ENCODE peak calls at places on chromosomes 5 and 9, in nine cellular contexts. One of them, this sample, is unnamed.

GRCh38 chr9:136050706-136051567 is 44.2 kb downstream of the NACC2 start:
- DNase-seq in tibial nerve: no peak
- DNase-seq in A549: no peak
- DNase-seq in trophoblast cell: no peak
- DNase-seq in esophagus muscularis mucosa: no peak
- DNase-seq in aorta: peak; percentile 53
- DNase-seq in lung: no peak
- DNase-seq in naive thymus-derived CD4-positive, alpha-beta T cell: no peak
- DNase-seq in WERI-Rb-1: no peak
- DNase-seq in this sample: no peak

GRCh38 chr9:37988041-37988440 is 81.0 kb downstream of the SHB start:
- DNase-seq in tibial nerve: no peak
- DNase-seq in A549: no peak
- DNase-seq in trophoblast cell: no peak
- DNase-seq in esophagus muscularis mucosa: no peak
- DNase-seq in aorta: no peak
- DNase-seq in lung: no peak
- DNase-seq in naive thymus-derived CD4-positive, alpha-beta T cell: no peak
- DNase-seq in WERI-Rb-1: no peak
- DNase-seq in this sample: no peak

GRCh38 chr5:982377-983237 is 26.0 kb upstream of the NKD2 start:
- DNase-seq in tibial nerve: no peak
- DNase-seq in A549: peak; percentile 38
- DNase-seq in trophoblast cell: no peak
- DNase-seq in esophagus muscularis mucosa: no peak
- DNase-seq in aorta: peak; percentile 42
- DNase-seq in lung: no peak
- DNase-seq in naive thymus-derived CD4-positive, alpha-beta T cell: no peak
- DNase-seq in WERI-Rb-1: peak; percentile 75
- DNase-seq in this sample: peak; percentile 54

GRCh38 chr5:160071521-160072299 is 47.5 kb downstream of the PWWP2A start:
- DNase-seq in tibial nerve: no peak
- DNase-seq in A549: no peak
- DNase-seq in trophoblast cell: no peak
- DNase-seq in esophagus muscularis mucosa: no peak
- DNase-seq in aorta: no peak
- DNase-seq in lung: no peak
- DNase-seq in naive thymus-derived CD4-positive, alpha-beta T cell: no peak
- DNase-seq in WERI-Rb-1: peak; percentile 53
- DNase-seq in this sample: no peak

GRCh38 chr5:93595420-93596136 is 12.6 kb downstream of the NR2F1 start:
- DNase-seq in tibial nerve: no peak
- DNase-seq in A549: no peak
- DNase-seq in trophoblast cell: no peak
- DNase-seq in esophagus muscularis mucosa: peak; percentile 84
- DNase-seq in aorta: no peak
- DNase-seq in lung: no peak
- DNase-seq in naive thymus-derived CD4-positive, alpha-beta T cell: no peak
- DNase-seq in WERI-Rb-1: no peak
- DNase-seq in this sample: no peak

GRCh38 chr5:169667896-169668674 is 31.0 kb downstream of the DOCK2 start:
- DNase-seq in tibial nerve: no peak
- DNase-seq in A549: peak; percentile 80
- DNase-seq in trophoblast cell: no peak
- DNase-seq in esophagus muscularis mucosa: no peak
- DNase-seq in aorta: no peak
- DNase-seq in lung: no peak
- DNase-seq in naive thymus-derived CD4-positive, alpha-beta T cell: no peak
- DNase-seq in WERI-Rb-1: no peak
- DNase-seq in this sample: no peak

GRCh38 chr5:176543428-176544182 is 5.5 kb upstream of the CDHR2 start:
- DNase-seq in tibial nerve: no peak
- DNase-seq in A549: peak; percentile 73
- DNase-seq in trophoblast cell: peak; percentile 67
- DNase-seq in esophagus muscularis mucosa: no peak
- DNase-seq in aorta: peak; percentile 78
- DNase-seq in lung: peak; percentile 71
- DNase-seq in naive thymus-derived CD4-positive, alpha-beta T cell: peak; percentile 74
- DNase-seq in WERI-Rb-1: peak; percentile 76
- DNase-seq in this sample: no peak

GRCh38 chr9:96382175-96382574 is 1.3 kb downstream of the SLC35D2 start:
- DNase-seq in tibial nerve: no peak
- DNase-seq in A549: no peak
- DNase-seq in trophoblast cell: no peak
- DNase-seq in esophagus muscularis mucosa: no peak
- DNase-seq in aorta: no peak
- DNase-seq in lung: no peak
- DNase-seq in naive thymus-derived CD4-positive, alpha-beta T cell: no peak
- DNase-seq in WERI-Rb-1: no peak
- DNase-seq in this sample: no peak

GRCh38 chr9:124309665-124310064 is 51.9 kb downstream of the NEK6 start:
- DNase-seq in tibial nerve: no peak
- DNase-seq in A549: peak; percentile 88
- DNase-seq in trophoblast cell: peak; percentile 94
- DNase-seq in esophagus muscularis mucosa: no peak
- DNase-seq in aorta: peak; percentile 88
- DNase-seq in lung: peak; percentile 49
- DNase-seq in naive thymus-derived CD4-positive, alpha-beta T cell: no peak
- DNase-seq in WERI-Rb-1: no peak
- DNase-seq in this sample: peak; percentile 62

GRCh38 chr5:169100735-169101075 is 200.2 kb downstream of the SLIT3 start:
- DNase-seq in tibial nerve: no peak
- DNase-seq in A549: peak; percentile 74
- DNase-seq in trophoblast cell: no peak
- DNase-seq in esophagus muscularis mucosa: no peak
- DNase-seq in aorta: no peak
- DNase-seq in lung: no peak
- DNase-seq in naive thymus-derived CD4-positive, alpha-beta T cell: no peak
- DNase-seq in WERI-Rb-1: no peak
- DNase-seq in this sample: no peak

GRCh38 chr9:129635099-129635803 is 6.7 kb downstream of the ASB6 start:
- DNase-seq in tibial nerve: no peak
- DNase-seq in A549: no peak
- DNase-seq in trophoblast cell: no peak
- DNase-seq in esophagus muscularis mucosa: no peak
- DNase-seq in aorta: no peak
- DNase-seq in lung: no peak
- DNase-seq in naive thymus-derived CD4-positive, alpha-beta T cell: no peak
- DNase-seq in WERI-Rb-1: no peak
- DNase-seq in this sample: no peak

GRCh38 chr9:135241381-135242380 is 154.2 kb downstream of the OLFM1 start:
- DNase-seq in tibial nerve: no peak
- DNase-seq in A549: no peak
- DNase-seq in trophoblast cell: no peak
- DNase-seq in esophagus muscularis mucosa: no peak
- DNase-seq in aorta: peak; percentile 32
- DNase-seq in lung: no peak
- DNase-seq in naive thymus-derived CD4-positive, alpha-beta T cell: no peak
- DNase-seq in WERI-Rb-1: peak; percentile 62
- DNase-seq in this sample: no peak

GRCh38 chr9:21287280-21287679 is 17.8 kb downstream of the IFNA5 start:
- DNase-seq in tibial nerve: no peak
- DNase-seq in A549: no peak
- DNase-seq in trophoblast cell: no peak
- DNase-seq in esophagus muscularis mucosa: no peak
- DNase-seq in aorta: no peak
- DNase-seq in lung: no peak
- DNase-seq in naive thymus-derived CD4-positive, alpha-beta T cell: no peak
- DNase-seq in WERI-Rb-1: no peak
- DNase-seq in this sample: no peak

GRCh38 chr5:58133631-58134296 is 326.1 kb downstream of the PLK2 start:
- DNase-seq in tibial nerve: no peak
- DNase-seq in A549: peak; percentile 62
- DNase-seq in trophoblast cell: no peak
- DNase-seq in esophagus muscularis mucosa: no peak
- DNase-seq in aorta: no peak
- DNase-seq in lung: no peak
- DNase-seq in naive thymus-derived CD4-positive, alpha-beta T cell: no peak
- DNase-seq in WERI-Rb-1: no peak
- DNase-seq in this sample: no peak

GRCh38 chr9:81613002-81613750 is 76.2 kb downstream of the TLE1 start:
- DNase-seq in tibial nerve: no peak
- DNase-seq in A549: no peak
- DNase-seq in trophoblast cell: peak; percentile 88
- DNase-seq in esophagus muscularis mucosa: no peak
- DNase-seq in aorta: peak; percentile 68
- DNase-seq in lung: no peak
- DNase-seq in naive thymus-derived CD4-positive, alpha-beta T cell: no peak
- DNase-seq in WERI-Rb-1: no peak
- DNase-seq in this sample: peak; percentile 86

GRCh38 chr5:177290816-177291596 is 12.5 kb downstream of the RAB24 start:
- DNase-seq in tibial nerve: no peak
- DNase-seq in A549: no peak
- DNase-seq in trophoblast cell: no peak
- DNase-seq in esophagus muscularis mucosa: no peak
- DNase-seq in aorta: no peak
- DNase-seq in lung: no peak
- DNase-seq in naive thymus-derived CD4-positive, alpha-beta T cell: no peak
- DNase-seq in WERI-Rb-1: no peak
- DNase-seq in this sample: no peak

GRCh38 chr9:4020038-4020746 is 279.7 kb downstream of the GLIS3 start:
- DNase-seq in tibial nerve: no peak
- DNase-seq in A549: no peak
- DNase-seq in trophoblast cell: peak; percentile 33
- DNase-seq in esophagus muscularis mucosa: no peak
- DNase-seq in aorta: no peak
- DNase-seq in lung: no peak
- DNase-seq in naive thymus-derived CD4-positive, alpha-beta T cell: no peak
- DNase-seq in WERI-Rb-1: no peak
- DNase-seq in this sample: no peak

GRCh38 chr5:178201927-178202235 is 2.5 kb upstream of the HNRNPAB start:
- DNase-seq in tibial nerve: no peak
- DNase-seq in A549: no peak
- DNase-seq in trophoblast cell: no peak
- DNase-seq in esophagus muscularis mucosa: no peak
- DNase-seq in aorta: no peak
- DNase-seq in lung: no peak
- DNase-seq in naive thymus-derived CD4-positive, alpha-beta T cell: no peak
- DNase-seq in WERI-Rb-1: no peak
- DNase-seq in this sample: no peak

GRCh38 chr9:26670052-26670640 is 222.5 kb downstream of the CAAP1 start:
- DNase-seq in tibial nerve: no peak
- DNase-seq in A549: no peak
- DNase-seq in trophoblast cell: no peak
- DNase-seq in esophagus muscularis mucosa: no peak
- DNase-seq in aorta: no peak
- DNase-seq in lung: no peak
- DNase-seq in naive thymus-derived CD4-positive, alpha-beta T cell: no peak
- DNase-seq in WERI-Rb-1: no peak
- DNase-seq in this sample: no peak

DNA sequence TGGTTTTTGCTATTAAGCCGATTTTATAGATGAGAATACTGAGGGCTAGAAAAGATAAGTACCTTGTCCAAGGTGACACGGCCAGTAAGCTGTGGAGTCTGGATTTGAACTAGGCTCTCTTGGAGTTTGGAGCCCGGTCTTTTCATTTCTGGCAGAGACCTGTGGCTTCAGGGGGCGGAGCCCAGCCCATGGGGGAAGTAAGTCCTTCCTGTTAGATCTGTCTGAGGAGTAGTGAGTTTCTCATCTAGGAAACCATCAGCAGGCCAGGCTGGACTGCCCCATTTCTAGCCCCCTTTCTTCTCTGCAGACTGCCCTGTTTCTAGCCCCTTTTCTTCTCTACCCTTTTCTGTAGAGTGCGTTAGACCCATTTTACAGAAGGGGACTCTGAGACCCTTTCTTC is 521 bp upstream of the PTGS1 start:
- DNase-seq in tibial nerve: no peak
- DNase-seq in A549: no peak
- DNase-seq in trophoblast cell: no peak
- DNase-seq in esophagus muscularis mucosa: no peak
- DNase-seq in aorta: peak; percentile 79
- DNase-seq in lung: no peak
- DNase-seq in naive thymus-derived CD4-positive, alpha-beta T cell: no peak
- DNase-seq in WERI-Rb-1: no peak
- DNase-seq in this sample: no peak
- H3K27ac ChIP-seq in tibial nerve: peak overlapping the region; percentile 45
- H3K27ac ChIP-seq in A549: no peak overlapping the region
- H3K27ac ChIP-seq in trophoblast cell: no peak overlapping the region
- H3K27ac ChIP-seq in esophagus muscularis mucosa: peak overlapping the region; percentile 85
- H3K27ac ChIP-seq in aorta: no peak overlapping the region
- H3K27ac ChIP-seq in lung: peak overlapping the region; percentile 26
- H3K27ac ChIP-seq in naive thymus-derived CD4-positive, alpha-beta T cell: no peak overlapping the region
- H3K27ac ChIP-seq in WERI-Rb-1: no peak overlapping the region
- H3K27ac ChIP-seq in this sample: no peak overlapping the region

DNA sequence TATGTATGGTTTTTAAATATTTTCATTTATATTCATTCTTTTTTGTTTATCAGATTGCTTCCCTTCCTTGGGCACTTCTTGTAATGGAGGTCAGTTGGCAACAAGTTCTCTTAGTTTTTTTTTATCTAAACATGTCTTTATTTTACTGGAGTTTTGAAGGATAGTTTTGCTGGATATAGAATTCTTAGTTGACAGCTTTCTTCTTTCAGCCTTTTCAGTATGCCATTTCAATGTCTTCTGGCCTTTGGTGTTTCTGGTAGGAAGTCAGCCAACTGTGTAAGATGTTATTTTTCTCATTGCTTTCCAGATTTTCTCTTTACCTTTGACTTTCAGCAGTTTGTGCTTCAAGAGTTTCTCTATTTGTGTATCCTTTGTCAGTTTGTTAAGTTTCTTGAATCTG is 14.2 kb downstream of the SLC12A2 start:
- DNase-seq in tibial nerve: no peak
- DNase-seq in A549: no peak
- DNase-seq in trophoblast cell: no peak
- DNase-seq in esophagus muscularis mucosa: no peak
- DNase-seq in aorta: no peak
- DNase-seq in lung: no peak
- DNase-seq in naive thymus-derived CD4-positive, alpha-beta T cell: no peak
- DNase-seq in WERI-Rb-1: no peak
- DNase-seq in this sample: no peak
- H3K9me3 ChIP-seq in tibial nerve: no peaks in the 10 kb centered on the region
- H3K9me3 ChIP-seq in A549: peaks cover 25% of the 10 kb centered on the region
- H3K9me3 ChIP-seq in trophoblast cell: no peaks in the 10 kb centered on the region
- H3K9me3 ChIP-seq in esophagus muscularis mucosa: no peaks in the 10 kb centered on the region
- H3K9me3 ChIP-seq in aorta: no peaks in the 10 kb centered on the region
- H3K9me3 ChIP-seq in lung: no peaks in the 10 kb centered on the region
- H3K9me3 ChIP-seq in naive thymus-derived CD4-positive, alpha-beta T cell: no peaks in the 10 kb centered on the region
- H3K9me3 ChIP-seq in WERI-Rb-1: no peaks in the 10 kb centered on the region
- H3K9me3 ChIP-seq in this sample: peaks cover 13% of the 10 kb centered on the region

GRCh38 chr9:83034587-83034986 is 28.4 kb downstream of the RASEF start:
- DNase-seq in tibial nerve: no peak
- DNase-seq in A549: peak; percentile 16
- DNase-seq in trophoblast cell: no peak
- DNase-seq in esophagus muscularis mucosa: no peak
- DNase-seq in aorta: no peak
- DNase-seq in lung: no peak
- DNase-seq in naive thymus-derived CD4-positive, alpha-beta T cell: no peak
- DNase-seq in WERI-Rb-1: no peak
- DNase-seq in this sample: no peak
- H3K4me3 ChIP-seq in tibial nerve: no peak overlapping the region
- H3K4me3 ChIP-seq in A549: no peak overlapping the region
- H3K4me3 ChIP-seq in trophoblast cell: no peak overlapping the region
- H3K4me3 ChIP-seq in esophagus muscularis mucosa: no peak overlapping the region
- H3K4me3 ChIP-seq in aorta: no peak overlapping the region
- H3K4me3 ChIP-seq in lung: no peak overlapping the region
- H3K4me3 ChIP-seq in naive thymus-derived CD4-positive, alpha-beta T cell: no peak overlapping the region
- H3K4me3 ChIP-seq in WERI-Rb-1: no peak overlapping the region
- H3K4me3 ChIP-seq in this sample: no peak overlapping the region

DNA sequence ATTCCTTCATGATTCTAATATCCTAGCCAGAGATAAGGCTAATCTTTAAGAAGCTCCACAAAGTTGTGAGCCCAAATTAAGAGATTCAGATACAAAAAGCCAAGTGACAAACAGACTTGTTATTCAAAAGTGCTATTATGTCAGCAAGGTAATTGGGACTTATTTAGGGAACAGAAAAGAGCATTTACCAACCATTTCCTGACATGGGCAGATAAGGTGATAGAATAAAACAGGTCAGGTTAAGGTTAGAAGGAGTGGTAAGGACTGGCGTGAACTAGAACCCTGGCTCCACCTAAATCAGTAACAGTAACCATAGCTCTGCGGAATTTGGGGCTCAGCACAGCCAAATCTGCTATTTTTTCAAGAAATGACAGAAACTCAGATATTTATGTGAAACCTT is 10.0 kb upstream of the ERMP1 start:
- DNase-seq in tibial nerve: no peak
- DNase-seq in A549: no peak
- DNase-seq in trophoblast cell: no peak
- DNase-seq in esophagus muscularis mucosa: no peak
- DNase-seq in aorta: no peak
- DNase-seq in lung: no peak
- DNase-seq in naive thymus-derived CD4-positive, alpha-beta T cell: no peak
- DNase-seq in WERI-Rb-1: no peak
- DNase-seq in this sample: no peak
- H3K27ac ChIP-seq in tibial nerve: no peak overlapping the region
- H3K27ac ChIP-seq in A549: peak overlapping the region; percentile 69
- H3K27ac ChIP-seq in trophoblast cell: no peak overlapping the region
- H3K27ac ChIP-seq in esophagus muscularis mucosa: no peak overlapping the region
- H3K27ac ChIP-seq in aorta: no peak overlapping the region
- H3K27ac ChIP-seq in lung: peak overlapping the region; percentile 20
- H3K27ac ChIP-seq in naive thymus-derived CD4-positive, alpha-beta T cell: no peak overlapping the region
- H3K27ac ChIP-seq in WERI-Rb-1: no peak overlapping the region
- H3K27ac ChIP-seq in this sample: no peak overlapping the region

This sample was measured in tibial artery.